ENCODE peak calls at places on chromosomes 11 and 22, in five cellular contexts. Y, U, E, D and Z are unnamed samples.

GRCh38 chr22:28442951-28443876 is 236.4 kb downstream of the TTC28 start:
- DNase-seq in Y (peak; percentile 78), D (peak; percentile 41), U (no peak), E (peak; percentile 68), Z (no peak)

GRCh38 chr11:26994579-26995210 is 783 bp downstream of the FIBIN start:
- DNase-seq in U (no peak), D (no peak), Y (peak; percentile 43), E (no peak), Z (peak; percentile 83)

GRCh38 chr22:40210814-40211213 is 33.1 kb downstream of the TNRC6B start:
- DNase-seq in D (no peak), Y (no peak), E (no peak), U (no peak), Z (no peak)

GRCh38 chr11:92540113-92540512 is 315.5 kb downstream of the FAT3 start:
- DNase-seq in Y (no peak), E (no peak), D (no peak), U (no peak), Z (no peak)

GRCh38 chr11:58592760-58593472 is 14.1 kb downstream of the ZFP91 start:
- DNase-seq in E (peak; percentile 63), U (no peak), Y (no peak), D (no peak), Z (no peak)

GRCh38 chr22:46737105-46737975 is 712 bp downstream of the CERK start:
- DNase-seq in U (no peak), E (peak; percentile 59), D (peak; percentile 24), Y (no peak), Z (no peak)

GRCh38 chr11:6298605-6299004 is 21.7 kb downstream of the CAVIN3 start:
- DNase-seq in Y (no peak), E (peak; percentile 29), D (peak; percentile 39), U (no peak), Z (no peak)

GRCh38 chr22:47276219-47276843 is 513.9 kb downstream of the TBC1D22A start:
- DNase-seq in Y (no peak), E (no peak), U (no peak), D (no peak), Z (no peak)

GRCh38 chr11:15819679-15820286 is 536.6 kb downstream of the SOX6 start:
- DNase-seq in Y (peak; percentile 88), U (no peak), E (peak; percentile 87), D (peak; percentile 33), Z (no peak)
- TF ChIP-seq CTCF in Y (peak; percentile 92), U (peak; percentile 81), E (peak; percentile 87), D (peak; percentile 63), Z (peak; percentile 87)

DNA sequence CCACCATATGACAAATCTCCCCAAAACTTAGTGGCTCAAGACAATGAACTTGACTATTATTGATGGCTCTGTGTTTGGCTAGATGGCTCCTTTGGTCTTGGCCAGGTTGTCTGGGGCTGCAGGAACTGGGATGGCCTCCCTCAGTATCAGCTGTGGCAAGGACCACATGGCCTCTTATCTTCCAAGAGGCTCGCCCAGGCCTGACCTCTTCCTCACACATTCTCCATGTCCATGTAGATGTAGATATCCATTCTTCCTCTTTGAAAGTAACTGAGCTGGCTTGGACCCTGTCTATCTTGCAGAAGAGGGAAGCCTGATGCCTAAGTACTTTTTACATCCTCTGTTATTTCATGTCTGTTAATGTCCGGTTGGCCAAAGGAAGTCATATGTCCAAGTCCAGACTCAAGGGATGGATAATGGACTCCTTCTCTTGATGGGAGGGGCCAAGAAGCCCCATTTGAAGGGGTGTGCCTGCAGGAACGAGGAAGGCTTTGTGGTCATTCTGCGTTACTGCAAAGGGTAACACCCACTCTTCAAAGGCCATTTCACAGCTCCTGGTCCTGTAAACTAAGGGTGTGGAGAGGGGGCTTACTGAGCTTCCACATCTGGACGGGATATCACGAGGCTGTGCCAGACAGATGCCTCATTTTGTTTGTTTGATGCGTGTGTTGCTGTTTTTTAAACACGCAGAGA is 87.1 kb downstream of the GRIK4 start:
- DNase-seq in E (no peak), U (no peak), Y (no peak), D (no peak), Z (peak; percentile 46)
- TF ChIP-seq CTCF in E (no peak), U (no peak), Y (no peak), D (no peak), Z (no peak)

DNA sequence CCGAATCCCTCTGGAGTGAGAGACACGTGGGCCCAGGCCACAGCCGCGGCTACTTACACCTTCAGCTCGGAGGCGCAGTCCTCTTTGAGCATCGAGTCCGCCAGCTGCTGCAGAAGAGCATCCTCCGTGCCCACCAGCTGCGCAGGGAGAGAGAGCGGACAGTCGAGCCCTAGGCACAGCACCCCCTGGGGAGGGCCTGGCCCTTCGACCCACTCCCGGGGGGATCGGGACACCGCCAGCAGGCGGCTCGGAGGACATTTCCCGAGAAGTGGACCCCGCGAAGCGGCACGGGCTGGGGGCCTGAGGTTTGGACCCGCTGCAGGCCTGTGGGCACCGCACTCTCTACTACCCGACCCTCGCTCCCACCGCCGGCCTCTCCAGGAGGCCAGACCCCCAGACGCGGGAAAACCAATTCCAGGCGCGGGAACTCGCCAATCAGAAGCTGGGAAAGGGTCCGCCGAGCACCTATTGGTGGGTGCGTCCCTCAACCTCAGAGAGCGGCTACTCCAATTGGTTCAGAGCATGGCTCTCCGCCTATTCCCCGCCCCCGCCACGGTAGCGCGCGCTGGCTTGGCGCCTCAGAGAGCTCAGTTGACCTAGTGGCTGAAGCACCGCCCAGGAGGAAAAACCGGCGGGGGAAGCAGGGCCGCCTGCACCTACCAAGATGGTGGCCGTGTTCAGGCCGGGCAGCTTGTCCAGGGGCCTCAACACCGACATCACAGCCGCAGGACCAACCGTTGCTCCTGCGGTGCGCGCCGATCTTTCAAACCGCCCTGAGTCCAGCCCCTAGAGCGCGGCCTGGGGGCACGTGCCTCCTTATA is at the start of gene CENPM:
- DNase-seq in E (peak; percentile 93), Y (peak; percentile 94), D (peak; percentile 86), U (no peak), Z (no peak)
- TF ChIP-seq CTCF in E (no peak), Y (no peak), D (no peak), U (peak; percentile 32), Z (peak; percentile 65)

GRCh38 chr22:30867746-30868662 is 100.6 kb downstream of the MORC2 start:
- DNase-seq in Y (peak; percentile 46), D (no peak), E (peak; percentile 3), U (no peak), Z (no peak)

GRCh38 chr22:30868663-30869385 is 99.8 kb downstream of the MORC2 start:
- DNase-seq in U (no peak), E (peak; percentile 5), Y (peak; percentile 42), D (no peak), Z (peak; percentile 79)

GRCh38 chr22:30865656-30866055 is 102.9 kb downstream of the MORC2 start:
- DNase-seq in Y (peak; percentile 20), D (no peak), E (no peak), U (no peak), Z (no peak)

GRCh38 chr22:30866216-30866615 is 102.4 kb downstream of the MORC2 start:
- DNase-seq in Y (no peak), U (no peak), E (no peak), D (no peak), Z (no peak)

GRCh38 chr22:30866811-30867271 is 101.7 kb downstream of the MORC2 start:
- DNase-seq in Y (peak; percentile 24), E (no peak), D (no peak), U (no peak), Z (no peak)
- TF ChIP-seq CTCF in Y (no peak), E (no peak), D (no peak), U (no peak), Z (peak; percentile 23)

GRCh38 chr11:131534031-131534430 is 163.6 kb downstream of the NTM start:
- DNase-seq in E (no peak), U (no peak), Y (no peak), D (no peak), Z (no peak)
- TF ChIP-seq CTCF in E (no peak), U (no peak), Y (no peak), D (no peak), Z (no peak)

GRCh38 chr11:73356979-73357739 is 19.0 kb upstream of the RELT start:
- DNase-seq in Y (no peak), U (no peak), D (no peak), E (no peak), Z (no peak)
- TF ChIP-seq CTCF in Y (no peak), U (no peak), D (no peak), E (no peak), Z (no peak)

GRCh38 chr22:31085493-31085824 is 4.3 kb downstream of the SMTN start:
- DNase-seq in E (peak; percentile 45), D (no peak), U (no peak), Y (peak; percentile 75), Z (no peak)
- TF ChIP-seq CTCF in E (no peak), D (peak; percentile 41), U (no peak), Y (peak; percentile 2), Z (no peak)

DNA sequence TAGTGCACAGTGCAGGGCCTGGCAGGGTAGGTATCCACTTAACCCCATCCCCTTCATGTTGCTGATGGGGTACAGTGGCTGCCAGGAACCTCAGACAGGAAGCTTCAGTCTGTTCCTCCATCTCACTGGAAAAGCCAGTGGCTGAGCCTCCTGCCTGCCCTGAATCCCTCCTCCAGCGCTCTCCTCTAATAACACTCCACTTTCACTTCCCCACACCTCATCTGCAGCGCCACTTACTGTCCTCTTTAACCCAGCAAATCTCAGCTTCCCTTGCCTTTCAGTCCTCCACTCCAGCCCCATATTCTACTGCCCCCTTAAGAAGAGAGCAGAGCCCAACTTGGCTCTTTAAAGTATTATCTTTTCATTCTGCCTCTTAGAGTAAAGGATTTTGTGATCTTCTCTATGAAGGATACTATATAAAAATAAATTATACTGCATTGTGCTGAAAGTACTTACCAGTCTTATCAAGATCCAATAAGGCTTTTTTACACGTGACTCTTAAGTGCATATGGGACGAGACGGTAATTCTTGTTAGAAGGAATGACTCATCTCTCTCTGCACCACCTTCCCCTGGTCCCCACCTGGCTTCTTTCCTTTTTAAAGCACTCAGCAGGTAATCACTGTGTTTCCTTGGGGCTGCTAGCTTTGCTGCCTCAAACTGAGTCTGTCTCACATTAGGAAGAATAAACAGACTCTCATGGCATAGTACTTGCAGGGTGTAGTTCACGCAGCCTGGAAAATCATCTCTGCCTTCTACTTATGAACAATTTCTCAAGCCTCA is 238.0 kb upstream of the NARS2 start:
- DNase-seq in Y (no peak), D (no peak), E (peak; percentile 30), U (no peak), Z (no peak)
- TF ChIP-seq CTCF in Y (no peak), D (no peak), E (no peak), U (peak; percentile 5), Z (peak; percentile 41)